ENCODE peak calls at places on chromosomes 11 and 22, in four cellular contexts. One of them, this sample, is unnamed.

GRCh38 chr22:50000587-50001387 is 11.8 kb downstream of the IL17REL start:
- DNase-seq in neuronal stem cell: no peak
- DNase-seq in A549: no peak
- DNase-seq in CD4-positive, alpha-beta memory T cell: no peak
- DNase-seq in this sample: peak; percentile 6

GRCh38 chr22:38490915-38491314 is 15.2 kb downstream of the DDX17 start:
- DNase-seq in A549: no peak
- DNase-seq in CD4-positive, alpha-beta memory T cell: no peak
- DNase-seq in neuronal stem cell: no peak
- DNase-seq in this sample: no peak

GRCh38 chr11:1570001-1570453 is 2.0 kb downstream of the DUSP8 start:
- DNase-seq in neuronal stem cell: no peak
- DNase-seq in CD4-positive, alpha-beta memory T cell: no peak
- DNase-seq in A549: no peak
- DNase-seq in this sample: peak; percentile 5

GRCh38 chr11:97361812-97362378 is 972.1 kb downstream of the JRKL start:
- DNase-seq in A549: no peak
- DNase-seq in neuronal stem cell: no peak
- DNase-seq in CD4-positive, alpha-beta memory T cell: no peak
- DNase-seq in this sample: no peak

GRCh38 chr22:30526656-30527055 is 19.9 kb downstream of the SEC14L6 start:
- DNase-seq in neuronal stem cell: no peak
- DNase-seq in CD4-positive, alpha-beta memory T cell: no peak
- DNase-seq in A549: no peak
- DNase-seq in this sample: no peak

GRCh38 chr22:46377566-46378498 is 42.3 kb downstream of the TRMU start:
- DNase-seq in neuronal stem cell: peak; percentile 88
- DNase-seq in CD4-positive, alpha-beta memory T cell: no peak
- DNase-seq in A549: peak; percentile 92
- DNase-seq in this sample: no peak

GRCh38 chr22:49701380-49702067 is 126.1 kb downstream of the BRD1 start:
- DNase-seq in A549: no peak
- DNase-seq in neuronal stem cell: no peak
- DNase-seq in CD4-positive, alpha-beta memory T cell: no peak
- DNase-seq in this sample: no peak

GRCh38 chr11:109929308-109929707 is 163.9 kb upstream of the ZC3H12C start:
- DNase-seq in A549: no peak
- DNase-seq in CD4-positive, alpha-beta memory T cell: no peak
- DNase-seq in neuronal stem cell: no peak
- DNase-seq in this sample: no peak

GRCh38 chr11:72766152-72766902 is 14.1 kb upstream of the ARAP1 start:
- DNase-seq in neuronal stem cell: no peak
- DNase-seq in CD4-positive, alpha-beta memory T cell: no peak
- DNase-seq in A549: no peak
- DNase-seq in this sample: no peak

GRCh38 chr11:79201637-79202347 is 239.0 kb downstream of the TENM4 start:
- DNase-seq in CD4-positive, alpha-beta memory T cell: no peak
- DNase-seq in neuronal stem cell: no peak
- DNase-seq in A549: no peak
- DNase-seq in this sample: no peak

GRCh38 chr11:77127969-77128691 is at the start of gene MYO7A:
- DNase-seq in CD4-positive, alpha-beta memory T cell: no peak
- DNase-seq in A549: no peak
- DNase-seq in neuronal stem cell: peak; percentile 37
- DNase-seq in this sample: no peak

GRCh38 chr11:9138133-9138453 is 46.7 kb upstream of the SCUBE2 start:
- DNase-seq in CD4-positive, alpha-beta memory T cell: no peak
- DNase-seq in A549: no peak
- DNase-seq in neuronal stem cell: no peak
- DNase-seq in this sample: no peak

GRCh38 chr22:33835196-33835788 is 85.0 kb downstream of the LARGE1 start:
- DNase-seq in neuronal stem cell: no peak
- DNase-seq in CD4-positive, alpha-beta memory T cell: no peak
- DNase-seq in A549: no peak
- DNase-seq in this sample: no peak

GRCh38 chr11:72705442-72706365 is 31.5 kb upstream of the PDE2A start:
- DNase-seq in neuronal stem cell: no peak
- DNase-seq in A549: no peak
- DNase-seq in CD4-positive, alpha-beta memory T cell: no peak
- DNase-seq in this sample: no peak

GRCh38 chr22:38271927-38272372 is 860 bp downstream of the TMEM184B start:
- DNase-seq in neuronal stem cell: no peak
- DNase-seq in A549: no peak
- DNase-seq in CD4-positive, alpha-beta memory T cell: peak; percentile 11
- DNase-seq in this sample: no peak

GRCh38 chr22:36116127-36116526 is 44.4 kb downstream of the APOL3 start:
- DNase-seq in CD4-positive, alpha-beta memory T cell: no peak
- DNase-seq in A549: no peak
- DNase-seq in neuronal stem cell: no peak
- DNase-seq in this sample: no peak

GRCh38 chr11:62295504-62295903 is 3.4 kb downstream of the SCGB1D4 start:
- DNase-seq in CD4-positive, alpha-beta memory T cell: no peak
- DNase-seq in A549: no peak
- DNase-seq in neuronal stem cell: peak; percentile 35
- DNase-seq in this sample: no peak

GRCh38 chr11:56883590-56883989 is 105.1 kb upstream of the OR5AK2 start:
- DNase-seq in neuronal stem cell: no peak
- DNase-seq in CD4-positive, alpha-beta memory T cell: no peak
- DNase-seq in A549: no peak
- DNase-seq in this sample: no peak

GRCh38 chr11:116059909-116060308 is 555.7 kb upstream of the CADM1 start:
- DNase-seq in A549: no peak
- DNase-seq in neuronal stem cell: no peak
- DNase-seq in CD4-positive, alpha-beta memory T cell: no peak
- DNase-seq in this sample: no peak

GRCh38 chr11:78063440-78064181 is at the start of gene THRSP:
- DNase-seq in CD4-positive, alpha-beta memory T cell: no peak
- DNase-seq in neuronal stem cell: no peak
- DNase-seq in A549: no peak
- DNase-seq in this sample: no peak

GRCh38 chr22:33666661-33667619 is 253.3 kb downstream of the LARGE1 start:
- DNase-seq in CD4-positive, alpha-beta memory T cell: no peak
- DNase-seq in neuronal stem cell: no peak
- DNase-seq in A549: no peak
- DNase-seq in this sample: no peak

GRCh38 chr11:4134844-4135243 is 40.2 kb downstream of the RRM1 start:
- DNase-seq in A549: peak; percentile 43
- DNase-seq in CD4-positive, alpha-beta memory T cell: no peak
- DNase-seq in neuronal stem cell: no peak
- DNase-seq in this sample: no peak

GRCh38 chr22:30922151-30922611 is 46.4 kb downstream of the MORC2 start:
- DNase-seq in CD4-positive, alpha-beta memory T cell: peak; percentile 79
- DNase-seq in A549: no peak
- DNase-seq in neuronal stem cell: no peak
- DNase-seq in this sample: peak; percentile 66

GRCh38 chr11:3055881-3056280 is 1.3 kb downstream of the CARS1 start:
- DNase-seq in A549: no peak
- DNase-seq in neuronal stem cell: no peak
- DNase-seq in CD4-positive, alpha-beta memory T cell: no peak
- DNase-seq in this sample: no peak

GRCh38 chr11:2578006-2578933 is 121.5 kb downstream of the KCNQ1OT1 start:
- DNase-seq in neuronal stem cell: no peak
- DNase-seq in A549: no peak
- DNase-seq in CD4-positive, alpha-beta memory T cell: no peak
- DNase-seq in this sample: no peak

GRCh38 chr22:20264614-20265452 is 3.3 kb downstream of the RTN4R start:
- DNase-seq in neuronal stem cell: no peak
- DNase-seq in CD4-positive, alpha-beta memory T cell: no peak
- DNase-seq in A549: no peak
- DNase-seq in this sample: no peak

GRCh38 chr11:115498354-115498753 is 5.9 kb downstream of the CADM1 start:
- DNase-seq in neuronal stem cell: no peak
- DNase-seq in CD4-positive, alpha-beta memory T cell: no peak
- DNase-seq in A549: no peak
- DNase-seq in this sample: no peak

GRCh38 chr11:134385774-134386565 is 26.1 kb downstream of the B3GAT1 start:
- DNase-seq in CD4-positive, alpha-beta memory T cell: no peak
- DNase-seq in neuronal stem cell: no peak
- DNase-seq in A549: no peak
- DNase-seq in this sample: no peak
- H3K9me3 ChIP-seq in CD4-positive, alpha-beta memory T cell: no peaks in the 10 kb centered on the region
- H3K9me3 ChIP-seq in neuronal stem cell: no peaks in the 10 kb centered on the region
- H3K9me3 ChIP-seq in A549: no peaks in the 10 kb centered on the region
- H3K9me3 ChIP-seq in this sample: no peaks in the 10 kb centered on the region

GRCh38 chr11:64855596-64856304 is 11.3 kb upstream of the CDC42BPG start:
- DNase-seq in A549: no peak
- DNase-seq in CD4-positive, alpha-beta memory T cell: no peak
- DNase-seq in neuronal stem cell: no peak
- DNase-seq in this sample: no peak
- H3K9me3 ChIP-seq in A549: no peaks in the 10 kb centered on the region
- H3K9me3 ChIP-seq in CD4-positive, alpha-beta memory T cell: no peaks in the 10 kb centered on the region
- H3K9me3 ChIP-seq in neuronal stem cell: no peaks in the 10 kb centered on the region
- H3K9me3 ChIP-seq in this sample: no peaks in the 10 kb centered on the region

DNA sequence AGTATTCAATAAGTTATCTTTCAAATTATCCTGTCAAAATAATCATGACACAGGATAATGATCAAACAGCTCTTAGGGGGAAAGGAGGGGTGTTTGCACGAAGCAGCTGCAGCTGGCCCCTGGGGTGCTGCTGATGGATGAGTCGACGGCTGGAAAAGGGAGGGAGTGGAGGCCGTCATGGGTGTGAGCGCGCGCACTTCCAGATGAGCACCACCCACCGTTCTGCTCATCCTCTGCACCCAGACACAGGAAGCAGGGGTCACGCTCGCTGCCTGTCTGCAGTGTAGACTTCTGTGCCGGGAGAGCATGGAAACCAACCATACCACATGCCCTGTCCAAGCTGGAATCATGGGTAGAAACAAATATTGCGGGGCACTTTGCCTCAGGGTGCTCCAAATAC is 802.2 kb downstream of the TBC1D22A start:
- DNase-seq in CD4-positive, alpha-beta memory T cell: no peak
- DNase-seq in neuronal stem cell: no peak
- DNase-seq in A549: no peak
- DNase-seq in this sample: no peak
- H3K9me3 ChIP-seq in CD4-positive, alpha-beta memory T cell: no peaks in the 10 kb centered on the region
- H3K9me3 ChIP-seq in neuronal stem cell: no peaks in the 10 kb centered on the region
- H3K9me3 ChIP-seq in A549: no peaks in the 10 kb centered on the region
- H3K9me3 ChIP-seq in this sample: no peaks in the 10 kb centered on the region

GRCh38 chr11:31001432-31001831 is 368.1 kb downstream of the DCDC1 start:
- DNase-seq in CD4-positive, alpha-beta memory T cell: no peak
- DNase-seq in A549: no peak
- DNase-seq in neuronal stem cell: no peak
- DNase-seq in this sample: no peak

GRCh38 chr11:31005202-31005601 is 364.3 kb downstream of the DCDC1 start:
- DNase-seq in CD4-positive, alpha-beta memory T cell: no peak
- DNase-seq in neuronal stem cell: no peak
- DNase-seq in A549: no peak
- DNase-seq in this sample: no peak

DNA sequence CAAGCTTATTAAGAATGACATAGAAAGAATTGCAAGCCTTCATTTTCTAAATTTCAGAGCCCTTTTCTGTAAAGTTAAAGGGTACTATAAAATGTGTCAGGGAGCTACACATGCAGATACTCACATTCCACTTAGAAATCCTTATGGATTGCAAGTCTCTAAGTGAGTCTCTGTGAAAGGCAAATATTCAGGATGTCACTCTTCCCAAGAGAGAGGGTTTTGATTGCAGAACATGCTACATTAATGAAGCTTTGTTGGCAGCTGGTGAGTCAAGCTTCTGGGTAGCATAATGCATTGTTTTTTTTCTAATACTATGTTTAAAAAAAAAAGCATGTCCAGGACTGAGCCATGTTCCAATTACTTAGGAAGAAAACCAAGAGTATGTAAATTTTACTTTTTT is 369.1 kb downstream of the DCDC1 start:
- DNase-seq in CD4-positive, alpha-beta memory T cell: no peak
- DNase-seq in A549: no peak
- DNase-seq in neuronal stem cell: no peak
- DNase-seq in this sample: no peak
- H3K9me3 ChIP-seq in CD4-positive, alpha-beta memory T cell: peaks cover 4% of the 10 kb centered on the region
- H3K9me3 ChIP-seq in A549: no peaks in the 10 kb centered on the region
- H3K9me3 ChIP-seq in neuronal stem cell: no peaks in the 10 kb centered on the region
- H3K9me3 ChIP-seq in this sample: no peaks in the 10 kb centered on the region